ENCODE peak calls at places on chromosomes 13 and 19, in six cellular contexts. W, A, E, Z, G and T are unnamed samples.

GRCh38 chr13:55062662-55063061 is 2034.0 kb downstream of the OLFM4 start:
- DNase-seq in A (no peak), Z (no peak), E (no peak), G (no peak), W (no peak), T (no peak)

GRCh38 chr19:58042709-58043340 is 9.0 kb downstream of the ZSCAN1 start:
- DNase-seq in A (no peak), E (no peak), G (no peak), W (no peak), Z (no peak), T (no peak)

GRCh38 chr13:50592412-50593145 is 250.9 kb downstream of the DLEU7 start:
- DNase-seq in W (no peak), A (no peak), G (peak), Z (no peak), E (peak), T (no peak)

GRCh38 chr13:107170270-107170931 is 602.5 kb upstream of the ARGLU1 start:
- DNase-seq in Z (no peak), G (no peak), E (no peak), A (no peak), W (no peak), T (no peak)

GRCh38 chr13:83733293-83733692 is 149.0 kb downstream of the SLITRK1 start:
- DNase-seq in G (no peak), E (no peak), Z (no peak), A (no peak), W (no peak), T (no peak)

GRCh38 chr13:85864963-85865530 is 65.8 kb upstream of the SLITRK6 start:
- DNase-seq in E (peak), W (no peak), G (peak), A (no peak), Z (peak), T (no peak)

GRCh38 chr19:21901861-21902260 is 65.9 kb upstream of the ZNF43 start:
- DNase-seq in W (no peak), A (no peak), G (no peak), Z (no peak), E (no peak), T (no peak)

GRCh38 chr19:47729799-47730520 is 15.4 kb upstream of the NOP53 start:
- DNase-seq in A (no peak), G (peak), W (peak), Z (no peak), E (no peak), T (no peak)

GRCh38 chr13:112240076-112240475 is 136.1 kb upstream of the SPACA7 start:
- DNase-seq in A (no peak), E (no peak), W (no peak), Z (no peak), G (no peak), T (no peak)

GRCh38 chr19:5714819-5715218 is 5.1 kb downstream of the LONP1 start:
- DNase-seq in Z (no peak), A (no peak), E (no peak), W (no peak), G (no peak), T (no peak)

GRCh38 chr13:23715762-23716235 is 145.6 kb downstream of the TNFRSF19 start:
- DNase-seq in Z (no peak), G (no peak), A (no peak), W (no peak), E (no peak), T (no peak)

GRCh38 chr19:49129238-49129583 is 9.9 kb downstream of the PPFIA3 start:
- DNase-seq in Z (no peak), A (no peak), E (no peak), W (no peak), G (no peak), T (no peak)

GRCh38 chr13:27665333-27665732 is 43.6 kb downstream of the POLR1D start:
- DNase-seq in G (no peak), Z (no peak), A (no peak), E (peak), W (no peak), T (no peak)

GRCh38 chr19:29268721-29269483 is 56.0 kb upstream of the UQCRFS1 start:
- DNase-seq in Z (no peak), E (no peak), G (no peak), W (no peak), A (no peak), T (no peak)

GRCh38 chr19:40225440-40226305 is 816 bp downstream of the CCNP start:
- DNase-seq in G (peak), E (peak), A (no peak), Z (no peak), W (no peak), T (no peak)

GRCh38 chr19:31979949-31980670 is 365.3 kb upstream of the ZNF507 start:
- DNase-seq in W (no peak), G (no peak), A (no peak), E (no peak), Z (no peak), T (no peak)

GRCh38 chr19:40747536-40747935 is 2.7 kb downstream of the ACTMAP start:
- DNase-seq in A (no peak), E (no peak), Z (no peak), G (no peak), W (no peak), T (no peak)

GRCh38 chr13:37914781-37915391 is 45.3 kb upstream of the TRPC4 start:
- DNase-seq in W (no peak), Z (no peak), G (peak), A (no peak), E (no peak), T (no peak)

GRCh38 chr13:23628765-23629565 is 58.8 kb downstream of the TNFRSF19 start:
- DNase-seq in W (no peak), Z (no peak), A (no peak), E (peak), G (no peak), T (no peak)

GRCh38 chr13:108755084-108755483 is 125.7 kb downstream of the MYO16 start:
- DNase-seq in E (no peak), G (no peak), W (no peak), A (no peak), Z (no peak), T (no peak)

GRCh38 chr13:95122063-95122462 is 179.2 kb downstream of the ABCC4 start:
- DNase-seq in W (no peak), G (no peak), A (no peak), Z (no peak), E (no peak), T (no peak)
- H3K4me3 ChIP-seq in W (no peak), G (no peak), A (no peak), Z (no peak), E (no peak), T (no peak)

DNA sequence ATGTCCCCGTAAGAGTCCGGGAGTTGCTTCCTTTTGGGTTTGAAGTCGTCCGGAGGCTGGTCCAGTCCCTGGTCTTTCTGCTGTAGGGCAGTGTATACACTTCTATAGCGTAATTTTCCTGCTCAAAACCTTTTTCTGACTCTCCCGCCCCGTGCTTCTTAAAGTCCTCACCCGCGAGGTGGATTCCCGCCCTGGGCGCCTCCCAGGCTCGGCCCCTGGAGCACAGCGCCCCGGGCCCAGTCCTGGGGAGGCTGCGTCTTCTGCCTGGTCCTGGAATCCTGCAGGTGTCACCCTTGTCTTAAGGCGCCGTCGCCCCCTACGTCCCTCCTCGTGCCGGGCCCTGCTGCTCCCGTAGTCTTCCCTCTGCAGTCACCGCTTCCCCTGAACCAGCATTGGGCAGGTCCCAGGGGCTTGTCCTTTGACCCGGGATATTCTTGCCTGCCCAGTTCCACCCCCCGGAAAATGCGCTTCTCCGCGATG is 34.4 kb upstream of the ZNF808 start:
- DNase-seq in A (no peak), G (no peak), E (no peak), Z (no peak), W (no peak), T (no peak)
- H3K4me3 ChIP-seq in A (no peak), G (no peak), E (no peak), Z (no peak), W (no peak), T (no peak)

GRCh38 chr13:98264877-98265276 is 87.8 kb upstream of the RNF113B start:
- DNase-seq in G (no peak), A (no peak), Z (no peak), E (no peak), W (no peak), T (no peak)

GRCh38 chr13:98263841-98264240 is 86.8 kb upstream of the RNF113B start:
- DNase-seq in Z (no peak), G (no peak), W (no peak), A (no peak), E (no peak), T (no peak)

GRCh38 chr13:98265669-98266551 is 88.8 kb upstream of the RNF113B start:
- DNase-seq in E (no peak), A (no peak), G (no peak), Z (no peak), W (no peak), T (no peak)

GRCh38 chr13:98269386-98269785 is 92.3 kb upstream of the RNF113B start:
- DNase-seq in Z (no peak), W (no peak), E (no peak), G (no peak), A (no peak), T (no peak)

GRCh38 chr13:98267080-98267912 is 90.2 kb upstream of the RNF113B start:
- DNase-seq in Z (peak), E (no peak), A (peak), W (no peak), G (no peak), T (no peak)
- H3K4me3 ChIP-seq in Z (peak), E (no peak), A (no peak), W (no peak), G (no peak), T (no peak)

GRCh38 chr19:12913011-12913561 is 6.0 kb downstream of the SYCE2 start:
- DNase-seq in A (no peak), G (no peak), E (peak), W (peak), Z (peak), T (no peak)
- H3K4me3 ChIP-seq in A (no peak), G (no peak), E (peak), W (no peak), Z (no peak), T (no peak)

GRCh38 chr19:7729831-7730285 is 2.1 kb downstream of the CLEC4G start:
- DNase-seq in Z (no peak), G (no peak), A (no peak), E (no peak), W (no peak), T (no peak)
- H3K4me3 ChIP-seq in Z (no peak), G (no peak), A (no peak), E (no peak), W (peak), T (no peak)

GRCh38 chr19:17401628-17402027 is 3.8 kb downstream of the BST2 start:
- DNase-seq in A (no peak), Z (no peak), W (no peak), G (no peak), E (no peak), T (no peak)

GRCh38 chr19:17405250-17406038 is at the start of gene BST2:
- DNase-seq in Z (no peak), W (no peak), E (no peak), A (peak), G (no peak), T (no peak)

GRCh38 chr19:17404015-17404414 is 1.4 kb downstream of the BST2 start:
- DNase-seq in E (no peak), W (no peak), G (no peak), Z (no peak), A (no peak), T (no peak)

GRCh38 chr19:17404621-17405249 is 695 bp downstream of the BST2 start:
- DNase-seq in W (no peak), G (no peak), A (no peak), E (no peak), Z (no peak), T (no peak)

DNA sequence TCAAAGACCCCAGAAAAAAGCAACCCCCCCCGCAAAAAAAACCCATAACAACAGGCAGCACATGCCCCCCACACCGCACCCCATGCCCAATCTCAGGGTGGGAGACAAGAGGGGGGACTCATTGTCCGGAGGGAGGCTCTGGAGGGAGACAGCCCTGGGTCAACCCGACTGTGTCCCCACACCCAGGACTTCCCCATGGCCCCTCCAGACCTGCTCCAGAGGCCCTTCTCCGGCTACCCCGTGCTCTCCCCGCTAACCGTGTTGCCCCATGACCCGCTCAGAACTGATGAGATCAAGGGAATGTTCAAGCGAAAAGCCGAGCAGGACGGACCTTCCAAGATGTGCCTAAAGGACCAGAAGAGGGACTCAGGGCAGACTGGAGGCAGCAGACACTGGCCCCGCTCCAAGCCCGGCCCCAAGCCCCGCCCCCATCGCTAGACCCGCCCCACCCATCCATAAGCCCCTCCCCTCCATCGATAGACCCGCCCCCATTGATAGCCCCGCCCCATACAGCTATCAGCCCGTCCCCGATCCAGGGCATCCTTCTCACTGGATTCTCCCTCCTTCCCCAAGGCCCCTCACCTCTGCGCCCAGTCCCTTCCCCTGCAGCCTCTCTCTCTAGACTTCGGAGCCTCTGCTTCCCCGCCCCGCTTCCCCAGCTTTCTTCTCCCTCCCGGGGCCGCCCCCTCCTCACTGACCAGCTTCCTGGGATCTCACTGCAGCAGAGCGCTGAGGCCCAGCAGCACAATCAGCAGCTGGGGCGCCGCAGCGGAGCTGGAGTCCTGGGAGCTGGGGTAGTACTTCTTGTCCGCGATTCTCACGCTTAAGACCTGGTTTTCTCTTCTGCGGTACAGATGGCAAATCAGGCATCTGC is 2.2 kb downstream of the BST2 start:
- DNase-seq in G (no peak), E (peak), W (no peak), Z (no peak), A (no peak), T (no peak)
- H3K4me3 ChIP-seq in G (no peak), E (no peak), W (peak), Z (no peak), A (peak), T (peak)

GRCh38 chr13:26525528-26525927 is 32.0 kb upstream of the WASF3 start:
- DNase-seq in G (no peak), W (no peak), Z (no peak), E (no peak), A (no peak), T (no peak)

GRCh38 chr13:26534036-26534726 is 23.3 kb upstream of the WASF3 start:
- DNase-seq in W (no peak), Z (no peak), A (no peak), G (no peak), E (no peak), T (no peak)

GRCh38 chr13:26528527-26528926 is 29.0 kb upstream of the WASF3 start:
- DNase-seq in W (no peak), Z (no peak), E (no peak), G (no peak), A (no peak), T (no peak)

GRCh38 chr13:26531751-26532150 is 25.7 kb upstream of the WASF3 start:
- DNase-seq in A (no peak), E (no peak), W (no peak), Z (no peak), G (no peak), T (no peak)

GRCh38 chr13:26529441-26529840 is 28.0 kb upstream of the WASF3 start:
- DNase-seq in W (no peak), A (no peak), Z (peak), E (peak), G (peak), T (no peak)
- H3K4me3 ChIP-seq in W (no peak), A (no peak), Z (no peak), E (no peak), G (no peak), T (no peak)

GRCh38 chr13:20159646-20160345 is 1.1 kb downstream of the GJA3 start:
- DNase-seq in Z (no peak), G (no peak), A (no peak), E (peak), W (no peak), T (no peak)
- H3K4me3 ChIP-seq in Z (peak), G (no peak), A (no peak), E (peak), W (no peak), T (no peak)

DNA sequence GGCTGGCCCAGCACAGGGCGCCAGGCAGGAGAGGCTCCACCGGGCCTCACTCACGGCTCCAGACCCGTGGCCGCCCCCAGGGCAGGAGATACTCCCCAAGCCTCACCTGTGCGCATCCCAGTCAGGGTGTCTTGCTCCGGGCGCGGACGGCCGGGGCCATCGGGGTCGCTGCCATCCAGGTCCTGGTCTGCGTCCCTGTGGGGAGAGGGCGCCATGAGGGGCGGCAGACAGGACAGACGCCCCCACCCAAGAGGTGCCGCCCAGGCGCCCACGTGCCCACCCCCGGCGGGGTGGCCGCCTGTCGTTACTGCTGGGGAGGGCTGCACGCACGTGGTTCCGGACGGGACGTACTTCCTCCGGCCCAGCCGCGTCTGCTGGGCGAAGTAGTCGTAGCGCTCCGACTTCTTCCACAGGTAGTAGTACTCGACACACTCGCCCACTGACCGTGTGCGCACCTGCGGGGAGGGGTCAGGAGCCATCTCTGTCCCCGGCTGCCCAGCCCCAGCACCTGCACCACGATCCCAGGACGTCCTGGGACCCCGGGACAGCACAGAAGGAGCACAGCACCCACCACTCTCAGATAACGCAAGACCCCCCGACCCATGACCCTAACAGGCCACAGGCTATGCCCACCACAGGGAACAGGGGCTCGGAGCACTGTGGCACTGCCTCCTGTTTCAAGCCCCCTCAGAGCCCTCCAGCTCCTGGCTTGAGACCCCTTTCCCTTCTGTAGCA is 17.4 kb upstream of the PLPP2 start:
- DNase-seq in W (no peak), Z (no peak), A (no peak), E (no peak), G (no peak), T (no peak)
- H3K4me3 ChIP-seq in W (peak), Z (no peak), A (no peak), E (no peak), G (no peak), T (no peak)